ENCODE peak calls at places on chromosome 9, in four cellular contexts. One of them, this sample, is unnamed.

GRCh38 chr9:132356276-132356924 is 1.6 kb upstream of the SETX start:
- DNase-seq in AG08395: no peak
- DNase-seq in NCI-H748 treated with DMSO at 0.1 percent for 48 hours: no peak
- DNase-seq in activated T-cell treated with anti-CD3 and anti-CD28 coated beads, Interleukin-2, amount 50 U/mL, for 48 hours: no peak
- DNase-seq in this sample: no peak

GRCh38 chr9:20579544-20580309 is 42.6 kb downstream of the MLLT3 start:
- DNase-seq in AG08395: no peak
- DNase-seq in NCI-H748 treated with DMSO at 0.1 percent for 48 hours: no peak
- DNase-seq in activated T-cell treated with anti-CD3 and anti-CD28 coated beads, Interleukin-2, amount 50 U/mL, for 48 hours: no peak
- DNase-seq in this sample: peak

GRCh38 chr9:115209601-115210306 is 91.8 kb upstream of the TNC start:
- DNase-seq in AG08395: no peak
- DNase-seq in NCI-H748 treated with DMSO at 0.1 percent for 48 hours: no peak
- DNase-seq in activated T-cell treated with anti-CD3 and anti-CD28 coated beads, Interleukin-2, amount 50 U/mL, for 48 hours: peak
- DNase-seq in this sample: no peak

GRCh38 chr9:122180633-122181032 is 20.9 kb downstream of the MORN5 start:
- DNase-seq in AG08395: peak
- DNase-seq in NCI-H748 treated with DMSO at 0.1 percent for 48 hours: peak
- DNase-seq in activated T-cell treated with anti-CD3 and anti-CD28 coated beads, Interleukin-2, amount 50 U/mL, for 48 hours: no peak
- DNase-seq in this sample: no peak

GRCh38 chr9:131837316-131837715 is 97.4 kb upstream of the RAPGEF1 start:
- DNase-seq in AG08395: no peak
- DNase-seq in NCI-H748 treated with DMSO at 0.1 percent for 48 hours: no peak
- DNase-seq in activated T-cell treated with anti-CD3 and anti-CD28 coated beads, Interleukin-2, amount 50 U/mL, for 48 hours: no peak
- DNase-seq in this sample: peak

GRCh38 chr9:85142461-85143401 is 473.2 kb downstream of the NTRK2 start:
- DNase-seq in AG08395: peak
- DNase-seq in NCI-H748 treated with DMSO at 0.1 percent for 48 hours: peak
- DNase-seq in activated T-cell treated with anti-CD3 and anti-CD28 coated beads, Interleukin-2, amount 50 U/mL, for 48 hours: no peak
- DNase-seq in this sample: peak

GRCh38 chr9:93468763-93469456 is 15.5 kb upstream of the FAM120AOS start:
- DNase-seq in AG08395: peak
- DNase-seq in NCI-H748 treated with DMSO at 0.1 percent for 48 hours: peak
- DNase-seq in activated T-cell treated with anti-CD3 and anti-CD28 coated beads, Interleukin-2, amount 50 U/mL, for 48 hours: no peak
- DNase-seq in this sample: no peak

GRCh38 chr9:71549023-71549422 is 219.3 kb downstream of the CEMIP2 start:
- DNase-seq in AG08395: no peak
- DNase-seq in NCI-H748 treated with DMSO at 0.1 percent for 48 hours: no peak
- DNase-seq in activated T-cell treated with anti-CD3 and anti-CD28 coated beads, Interleukin-2, amount 50 U/mL, for 48 hours: no peak
- DNase-seq in this sample: no peak

GRCh38 chr9:115008536-115008935 is 78.1 kb upstream of the TNFSF8 start:
- DNase-seq in AG08395: peak
- DNase-seq in NCI-H748 treated with DMSO at 0.1 percent for 48 hours: no peak
- DNase-seq in activated T-cell treated with anti-CD3 and anti-CD28 coated beads, Interleukin-2, amount 50 U/mL, for 48 hours: peak
- DNase-seq in this sample: no peak

GRCh38 chr9:76704601-76705204 is 59.5 kb upstream of the PCA3 start:
- DNase-seq in AG08395: peak
- DNase-seq in NCI-H748 treated with DMSO at 0.1 percent for 48 hours: peak
- DNase-seq in activated T-cell treated with anti-CD3 and anti-CD28 coated beads, Interleukin-2, amount 50 U/mL, for 48 hours: no peak
- DNase-seq in this sample: peak

GRCh38 chr9:134957165-134957944 is 39.6 kb upstream of the FCN1 start:
- DNase-seq in AG08395: no peak
- DNase-seq in NCI-H748 treated with DMSO at 0.1 percent for 48 hours: no peak
- DNase-seq in activated T-cell treated with anti-CD3 and anti-CD28 coated beads, Interleukin-2, amount 50 U/mL, for 48 hours: no peak
- DNase-seq in this sample: no peak

GRCh38 chr9:22274477-22274876 is 172.1 kb upstream of the DMRTA1 start:
- DNase-seq in AG08395: no peak
- DNase-seq in NCI-H748 treated with DMSO at 0.1 percent for 48 hours: no peak
- DNase-seq in activated T-cell treated with anti-CD3 and anti-CD28 coated beads, Interleukin-2, amount 50 U/mL, for 48 hours: no peak
- DNase-seq in this sample: no peak

GRCh38 chr9:125950880-125951471 is 203.8 kb downstream of the PBX3 start:
- DNase-seq in AG08395: no peak
- DNase-seq in NCI-H748 treated with DMSO at 0.1 percent for 48 hours: no peak
- DNase-seq in activated T-cell treated with anti-CD3 and anti-CD28 coated beads, Interleukin-2, amount 50 U/mL, for 48 hours: no peak
- DNase-seq in this sample: no peak

GRCh38 chr9:128001411-128002298 is 20.9 kb upstream of the EEIG1 start:
- DNase-seq in AG08395: peak
- DNase-seq in NCI-H748 treated with DMSO at 0.1 percent for 48 hours: no peak
- DNase-seq in activated T-cell treated with anti-CD3 and anti-CD28 coated beads, Interleukin-2, amount 50 U/mL, for 48 hours: no peak
- DNase-seq in this sample: no peak

GRCh38 chr9:136304456-136304855 is 562 bp upstream of the CCDC187 start:
- DNase-seq in AG08395: no peak
- DNase-seq in NCI-H748 treated with DMSO at 0.1 percent for 48 hours: no peak
- DNase-seq in activated T-cell treated with anti-CD3 and anti-CD28 coated beads, Interleukin-2, amount 50 U/mL, for 48 hours: no peak
- DNase-seq in this sample: no peak

GRCh38 chr9:137899551-137900360 is 22.2 kb downstream of the CACNA1B start:
- DNase-seq in AG08395: no peak
- DNase-seq in NCI-H748 treated with DMSO at 0.1 percent for 48 hours: no peak
- DNase-seq in activated T-cell treated with anti-CD3 and anti-CD28 coated beads, Interleukin-2, amount 50 U/mL, for 48 hours: no peak
- DNase-seq in this sample: no peak

GRCh38 chr9:96122756-96123155 is 179.2 kb downstream of the HSD17B3 start:
- DNase-seq in AG08395: peak
- DNase-seq in NCI-H748 treated with DMSO at 0.1 percent for 48 hours: no peak
- DNase-seq in activated T-cell treated with anti-CD3 and anti-CD28 coated beads, Interleukin-2, amount 50 U/mL, for 48 hours: no peak
- DNase-seq in this sample: no peak

GRCh38 chr9:93154293-93154903 is 20.3 kb upstream of the NINJ1 start:
- DNase-seq in AG08395: peak
- DNase-seq in NCI-H748 treated with DMSO at 0.1 percent for 48 hours: peak
- DNase-seq in activated T-cell treated with anti-CD3 and anti-CD28 coated beads, Interleukin-2, amount 50 U/mL, for 48 hours: peak
- DNase-seq in this sample: peak

GRCh38 chr9:126607731-126608130 is 6.0 kb upstream of the LMX1B start:
- DNase-seq in AG08395: no peak
- DNase-seq in NCI-H748 treated with DMSO at 0.1 percent for 48 hours: no peak
- DNase-seq in activated T-cell treated with anti-CD3 and anti-CD28 coated beads, Interleukin-2, amount 50 U/mL, for 48 hours: no peak
- DNase-seq in this sample: no peak

GRCh38 chr9:69637801-69638200 is 34.4 kb downstream of the APBA1 start:
- DNase-seq in AG08395: peak
- DNase-seq in NCI-H748 treated with DMSO at 0.1 percent for 48 hours: no peak
- DNase-seq in activated T-cell treated with anti-CD3 and anti-CD28 coated beads, Interleukin-2, amount 50 U/mL, for 48 hours: no peak
- DNase-seq in this sample: no peak

GRCh38 chr9:126030716-126031115 is 283.5 kb downstream of the PBX3 start:
- DNase-seq in AG08395: no peak
- DNase-seq in NCI-H748 treated with DMSO at 0.1 percent for 48 hours: no peak
- DNase-seq in activated T-cell treated with anti-CD3 and anti-CD28 coated beads, Interleukin-2, amount 50 U/mL, for 48 hours: no peak
- DNase-seq in this sample: no peak

GRCh38 chr9:91144782-91145181 is 216.9 kb downstream of the AUH start:
- DNase-seq in AG08395: peak
- DNase-seq in NCI-H748 treated with DMSO at 0.1 percent for 48 hours: no peak
- DNase-seq in activated T-cell treated with anti-CD3 and anti-CD28 coated beads, Interleukin-2, amount 50 U/mL, for 48 hours: no peak
- DNase-seq in this sample: no peak

GRCh38 chr9:70080481-70081119 is 37.0 kb downstream of the MAMDC2 start:
- DNase-seq in AG08395: peak
- DNase-seq in NCI-H748 treated with DMSO at 0.1 percent for 48 hours: peak
- DNase-seq in activated T-cell treated with anti-CD3 and anti-CD28 coated beads, Interleukin-2, amount 50 U/mL, for 48 hours: no peak
- DNase-seq in this sample: no peak

GRCh38 chr9:100306283-100306682 is 46.5 kb downstream of the TEX10 start:
- DNase-seq in AG08395: no peak
- DNase-seq in NCI-H748 treated with DMSO at 0.1 percent for 48 hours: no peak
- DNase-seq in activated T-cell treated with anti-CD3 and anti-CD28 coated beads, Interleukin-2, amount 50 U/mL, for 48 hours: no peak
- DNase-seq in this sample: no peak

GRCh38 chr9:85702881-85703280 is 38.9 kb downstream of the AGTPBP1 start:
- DNase-seq in AG08395: no peak
- DNase-seq in NCI-H748 treated with DMSO at 0.1 percent for 48 hours: no peak
- DNase-seq in activated T-cell treated with anti-CD3 and anti-CD28 coated beads, Interleukin-2, amount 50 U/mL, for 48 hours: no peak
- DNase-seq in this sample: no peak

GRCh38 chr9:87579761-87580626 is 82.3 kb downstream of the DAPK1 start:
- DNase-seq in AG08395: peak
- DNase-seq in NCI-H748 treated with DMSO at 0.1 percent for 48 hours: no peak
- DNase-seq in activated T-cell treated with anti-CD3 and anti-CD28 coated beads, Interleukin-2, amount 50 U/mL, for 48 hours: no peak
- DNase-seq in this sample: no peak

GRCh38 chr9:91433180-91433579 is 9.5 kb upstream of the NFIL3 start:
- DNase-seq in AG08395: peak
- DNase-seq in NCI-H748 treated with DMSO at 0.1 percent for 48 hours: no peak
- DNase-seq in activated T-cell treated with anti-CD3 and anti-CD28 coated beads, Interleukin-2, amount 50 U/mL, for 48 hours: no peak
- DNase-seq in this sample: peak

GRCh38 chr9:127741831-127742434 is 6.8 kb upstream of the TOR2A start:
- DNase-seq in AG08395: peak
- DNase-seq in NCI-H748 treated with DMSO at 0.1 percent for 48 hours: no peak
- DNase-seq in activated T-cell treated with anti-CD3 and anti-CD28 coated beads, Interleukin-2, amount 50 U/mL, for 48 hours: no peak
- DNase-seq in this sample: peak

This sample was measured in NCI-H526.